ENCODE peak calls at places on chromosome 9, in ten cellular contexts. I is Kasumi-1; U is activated effector memory CD4-positive, alpha-beta T cell treated with anti-CD3 and anti-CD28 coated beads, Interleukin-2, amount 50 U/mL, for 16 hours; V is stromal cell of bone marrow; W is activated CD4-positive, alpha-beta memory T cell treated with anti-CD3 and anti-CD28 coated beads for 36 hours; O is NCI-H524 treated with DMSO at 0.1 percent for 48 hours; S is CD8-positive, alpha-beta memory T cell; D is activated naive CD4-positive, alpha-beta T cell treated with Interleukin-2 at 50 U/mL for 16 hours; Y is colonic mucosa; F is NCI-H2081. K is an unnamed sample.

GRCh38 chr9:87007711-87008360 is 60.5 kb upstream of the GAS1 start:
- DNase-seq in F (no peak), O (no peak), S (no peak), W (no peak), Y (no peak), D (no peak), I (no peak), U (no peak), V (no peak), K (no peak)

GRCh38 chr9:126806336-126806735 is 1.5 kb downstream of the ZBTB43 start:
- DNase-seq in O (no peak), I (no peak), D (no peak), F (no peak), V (peak), U (no peak), W (no peak), Y (no peak), S (no peak), K (no peak)

GRCh38 chr9:136051568-136052432 is 43.3 kb downstream of the NACC2 start:
- DNase-seq in Y (peak), S (no peak), D (peak), F (peak), W (peak), O (no peak), I (peak), V (peak), U (peak), K (no peak)

GRCh38 chr9:135344523-135344901 is 135.1 kb upstream of the PPP1R26 start:
- DNase-seq in U (no peak), S (no peak), V (no peak), O (no peak), I (no peak), Y (no peak), W (no peak), D (no peak), F (no peak), K (no peak)

GRCh38 chr9:114016101-114016500 is 62.0 kb downstream of the AMBP start:
- DNase-seq in O (no peak), V (no peak), I (no peak), W (no peak), S (no peak), U (peak), F (no peak), Y (peak), D (no peak), K (no peak)

GRCh38 chr9:130106860-130107848 is 53.4 kb downstream of the GPR107 start:
- DNase-seq in W (peak), S (peak), Y (peak), V (peak), F (peak), O (no peak), D (peak), U (peak), I (peak), K (peak)

GRCh38 chr9:136808075-136808780 is 480 bp downstream of the RABL6 start:
- DNase-seq in O (no peak), V (no peak), Y (peak), S (no peak), W (peak), F (no peak), I (no peak), U (peak), D (peak), K (no peak)

GRCh38 chr9:133634024-133634691 is 2.0 kb upstream of the DBH start:
- DNase-seq in S (no peak), W (no peak), O (no peak), D (no peak), F (peak), U (no peak), V (no peak), Y (no peak), I (no peak), K (no peak)

GRCh38 chr9:8188720-8189407 is 389.3 kb upstream of the DMAC1 start:
- DNase-seq in O (no peak), U (no peak), W (peak), D (peak), S (no peak), F (peak), I (no peak), Y (no peak), V (no peak), K (no peak)

GRCh38 chr9:5388026-5388806 is 48.5 kb upstream of the RLN1 start:
- DNase-seq in O (no peak), D (no peak), W (no peak), V (no peak), I (peak), F (no peak), S (no peak), Y (no peak), U (no peak), K (peak)

GRCh38 chr9:18791074-18791473 is 241.9 kb downstream of the SAXO1 start:
- DNase-seq in S (no peak), V (no peak), D (no peak), U (no peak), O (peak), Y (no peak), F (peak), W (no peak), I (peak), K (peak)

GRCh38 chr9:97710356-97711222 is 13.4 kb upstream of the XPA start:
- DNase-seq in W (peak), V (peak), I (peak), O (peak), U (peak), F (peak), Y (peak), D (peak), S (peak), K (peak)

GRCh38 chr9:121201045-121201737 is 478 bp downstream of the RAB14 start:
- DNase-seq in W (peak), U (peak), V (no peak), I (no peak), O (no peak), F (peak), D (peak), S (peak), Y (peak), K (no peak)

GRCh38 chr9:134058716-134059115 is 9.1 kb downstream of the BRD3 start:
- DNase-seq in U (no peak), D (no peak), I (no peak), W (no peak), S (no peak), O (no peak), Y (peak), V (peak), F (no peak), K (no peak)

GRCh38 chr9:86925686-86926085 is 21.6 kb downstream of the GAS1 start:
- DNase-seq in W (no peak), V (no peak), Y (no peak), O (no peak), U (no peak), F (no peak), S (no peak), D (no peak), I (no peak), K (no peak)

GRCh38 chr9:92325991-92326500 is 293 bp downstream of the CENPP start:
- DNase-seq in S (no peak), V (no peak), Y (no peak), O (peak), F (no peak), D (no peak), I (peak), U (no peak), W (no peak), K (peak)

GRCh38 chr9:137269231-137269772 is 8.2 kb upstream of the TOR4A start:
- DNase-seq in V (no peak), F (no peak), Y (peak), O (no peak), U (no peak), S (no peak), I (no peak), W (no peak), D (no peak), K (no peak)